ENCODE peak calls at places on chromosome 1, in nine cellular contexts. G, T, X, Q, C, U, V, H and J are unnamed samples.

GRCh38 chr1:64062941-64063581 is 140.4 kb upstream of the UBE2U start:
- DNase-seq in U (no peak), Q (no peak), H (no peak), X (no peak), C (no peak), G (no peak), T (no peak), V (no peak), J (no peak)

GRCh38 chr1:16018749-16019515 is 1.1 kb upstream of the HSPB7 start:
- DNase-seq in X (no peak), Q (no peak), U (peak), T (no peak), H (no peak), V (no peak), C (no peak), G (no peak), J (no peak)

GRCh38 chr1:9626201-9626608 is 25.3 kb upstream of the PIK3CD start:
- DNase-seq in H (no peak), U (no peak), Q (no peak), C (no peak), X (no peak), T (no peak), G (no peak), V (no peak), J (peak)

GRCh38 chr1:17538428-17539130 is 919 bp upstream of the ARHGEF10L start:
- DNase-seq in X (no peak), H (no peak), T (peak), V (no peak), G (no peak), Q (peak), C (no peak), U (no peak), J (no peak)

GRCh38 chr1:116325922-116326321 is 47.1 kb upstream of the ATP1A1 start:
- DNase-seq in Q (no peak), U (peak), V (no peak), H (no peak), X (no peak), G (no peak), C (no peak), T (no peak), J (peak)

GRCh38 chr1:100364731-100365130 is 12.4 kb downstream of the CDC14A start:
- DNase-seq in H (no peak), X (no peak), G (no peak), U (no peak), V (no peak), T (no peak), Q (no peak), C (no peak), J (no peak)

GRCh38 chr1:202692959-202693555 is 17.2 kb downstream of the SYT2 start:
- DNase-seq in C (peak), X (no peak), T (peak), V (peak), U (peak), H (peak), G (no peak), Q (peak), J (peak)

GRCh38 chr1:54743416-54743815 is 20.9 kb downstream of the PARS2 start:
- DNase-seq in T (no peak), C (no peak), G (no peak), X (no peak), V (peak), H (no peak), Q (no peak), U (no peak), J (no peak)

GRCh38 chr1:196558424-196558823 is 49.8 kb downstream of the KCNT2 start:
- DNase-seq in Q (no peak), T (no peak), C (peak), X (no peak), H (peak), G (no peak), U (no peak), V (peak), J (no peak)

GRCh38 chr1:64469977-64470669 is at the start of gene CACHD1:
- DNase-seq in G (no peak), V (peak), Q (peak), T (peak), C (peak), X (peak), U (peak), H (peak), J (peak)

GRCh38 chr1:29783501-29784275 is 547.4 kb downstream of the PTPRU start:
- DNase-seq in V (no peak), X (no peak), T (no peak), Q (no peak), U (no peak), H (no peak), C (no peak), G (no peak), J (no peak)

GRCh38 chr1:115190766-115191165 is 101.5 kb upstream of the TSPAN2 start:
- DNase-seq in C (no peak), Q (no peak), G (no peak), T (no peak), V (no peak), U (no peak), H (no peak), X (no peak), J (no peak)

GRCh38 chr1:115192200-115192767 is 103.0 kb upstream of the TSPAN2 start:
- DNase-seq in H (no peak), U (no peak), C (no peak), X (no peak), V (no peak), T (no peak), G (no peak), Q (no peak), J (no peak)

GRCh38 chr1:115188680-115189395 is 99.5 kb upstream of the TSPAN2 start:
- DNase-seq in T (no peak), X (no peak), G (no peak), Q (no peak), U (no peak), H (no peak), V (no peak), C (no peak), J (no peak)

GRCh38 chr1:115191691-115192090 is 102.4 kb upstream of the TSPAN2 start:
- DNase-seq in H (no peak), G (no peak), X (no peak), Q (no peak), U (no peak), C (no peak), V (no peak), T (no peak), J (no peak)

GRCh38 chr1:115189814-115190541 is 100.7 kb upstream of the TSPAN2 start:
- DNase-seq in U (no peak), Q (no peak), X (no peak), T (no peak), G (no peak), H (peak), C (peak), V (no peak), J (no peak)
- H3K27ac ChIP-seq in U (peak), Q (no peak), X (peak), T (peak), G (no peak), H (peak), C (peak), V (no peak), J (no peak)

GRCh38 chr1:25238046-25238445 is 5.7 kb upstream of the SYF2 start:
- DNase-seq in G (no peak), C (no peak), Q (no peak), V (no peak), T (no peak), X (no peak), H (no peak), U (no peak), J (no peak)
- H3K27ac ChIP-seq in G (no peak), C (no peak), Q (no peak), V (no peak), T (no peak), X (no peak), H (no peak), U (peak), J (no peak)

GRCh38 chr1:149846042-149846441 is 53.3 kb upstream of the BOLA1 start:
- DNase-seq in V (no peak), C (no peak), T (no peak), U (no peak), X (no peak), H (no peak), Q (no peak), G (no peak), J (no peak)
- H3K27ac ChIP-seq in V (no peak), C (no peak), T (no peak), U (no peak), X (no peak), H (no peak), Q (peak), G (no peak), J (peak)

GRCh38 chr1:117758444-117759316 is 152.8 kb downstream of the TENT5C start:
- DNase-seq in X (no peak), T (peak), Q (peak), G (no peak), V (peak), C (peak), H (peak), U (peak), J (peak)
- H3K27ac ChIP-seq in X (no peak), T (no peak), Q (no peak), G (peak), V (no peak), C (no peak), H (no peak), U (no peak), J (no peak)